ENCODE peak calls at places on chromosomes 13 and 19, in seven cellular contexts. S, Y, U, M, O, J and I are unnamed samples.
A peak's percentile ranks its signal among the peaks of the same experiment; 100 is the strongest.

GRCh38 chr19:38852231-38853044 is 2.7 kb upstream of the HNRNPL start:
- DNase-seq in U (peak; percentile 64), S (peak; percentile 61), J (peak; percentile 69), Y (peak; percentile 47), M (peak; percentile 83), O (peak; percentile 83), I (peak; percentile 75)

GRCh38 chr13:33164331-33164730 is 121.2 kb downstream of the STARD13 start:
- DNase-seq in M (no peak), S (peak; percentile 46), J (peak; percentile 53), U (no peak), Y (no peak), O (no peak), I (no peak)

GRCh38 chr13:110957181-110957884 is 42.5 kb upstream of the ANKRD10 start:
- DNase-seq in J (no peak), M (no peak), U (no peak), S (no peak), Y (no peak), O (no peak), I (peak; percentile 33)

GRCh38 chr19:29978139-29978538 is 36.1 kb downstream of the URI1 start:
- DNase-seq in O (no peak), U (peak; percentile 48), S (peak; percentile 12), Y (no peak), M (no peak), J (no peak), I (peak; percentile 35)

GRCh38 chr19:1074512-1075283 is 7.7 kb downstream of the ARHGAP45 start:
- DNase-seq in O (no peak), U (peak; percentile 74), J (no peak), Y (peak; percentile 94), S (no peak), M (peak; percentile 97), I (no peak)

GRCh38 chr13:26498524-26499208 is 58.8 kb upstream of the WASF3 start:
- DNase-seq in S (peak; percentile 19), Y (no peak), M (no peak), J (peak; percentile 44), U (no peak), O (no peak), I (peak; percentile 47)

GRCh38 chr13:76286178-76286577 is 600.0 kb downstream of the KCTD12 start:
- DNase-seq in Y (no peak), J (peak; percentile 77), U (peak; percentile 12), S (peak; percentile 90), O (peak; percentile 63), M (no peak), I (peak; percentile 62)

GRCh38 chr13:94550030-94550738 is 45.8 kb downstream of the TGDS start:
- DNase-seq in S (peak; percentile 61), J (peak; percentile 64), M (no peak), U (no peak), O (peak; percentile 49), Y (no peak), I (peak; percentile 52)

GRCh38 chr19:32522967-32523366 is 58.0 kb upstream of the PDCD5 start:
- DNase-seq in Y (no peak), S (no peak), J (no peak), M (no peak), U (no peak), O (no peak), I (no peak)

GRCh38 chr13:102642475-102642874 is 45.7 kb downstream of the TPP2 start:
- DNase-seq in S (peak; percentile 31), Y (no peak), U (no peak), O (no peak), J (peak; percentile 31), M (no peak), I (peak; percentile 21)

GRCh38 chr13:98098511-98098910 is 44.4 kb upstream of the FARP1 start:
- DNase-seq in J (peak; percentile 60), S (peak; percentile 16), M (no peak), U (no peak), O (peak; percentile 74), Y (no peak), I (peak; percentile 52)

GRCh38 chr13:106917673-106918652 is 350.0 kb upstream of the ARGLU1 start:
- DNase-seq in M (peak; percentile 93), U (peak; percentile 71), O (peak; percentile 75), Y (peak; percentile 49), J (peak; percentile 62), S (peak; percentile 54), I (peak; percentile 57)

GRCh38 chr19:55552206-55552605 is 6.9 kb upstream of the SBK3 start:
- DNase-seq in Y (no peak), J (no peak), O (no peak), M (no peak), U (no peak), S (no peak), I (no peak)

GRCh38 chr19:41699231-41699967 is 9.0 kb upstream of the CEACAM5 start:
- DNase-seq in O (no peak), M (no peak), J (no peak), Y (no peak), U (no peak), S (no peak), I (no peak)

GRCh38 chr13:78137404-78138142 is 218.9 kb upstream of the EDNRB start:
- DNase-seq in J (peak; percentile 59), U (peak; percentile 67), O (peak; percentile 70), M (no peak), S (peak; percentile 80), Y (no peak), I (peak; percentile 74)

GRCh38 chr13:79936368-79937136 is 404.4 kb downstream of the SPRY2 start:
- DNase-seq in O (peak; percentile 100), U (no peak), S (peak; percentile 100), Y (no peak), J (peak; percentile 100), M (no peak), I (peak; percentile 99)

GRCh38 chr19:53545271-53546065 is 7.5 kb downstream of the ZNF331 start:
- DNase-seq in J (peak; percentile 87), O (peak; percentile 90), S (peak; percentile 84), M (peak; percentile 77), U (no peak), Y (no peak), I (peak; percentile 76)

GRCh38 chr19:35295792-35296462 is 4.0 kb downstream of the MAG start:
- DNase-seq in J (no peak), M (no peak), U (peak; percentile 39), Y (peak; percentile 23), O (no peak), S (no peak), I (no peak)

GRCh38 chr13:83996415-83996814 is 114.1 kb upstream of the SLITRK1 start:
- DNase-seq in J (no peak), U (no peak), Y (no peak), M (peak; percentile 66), O (no peak), S (no peak), I (no peak)

GRCh38 chr19:41893899-41894298 is 10.9 kb downstream of the ARHGEF1 start:
- DNase-seq in Y (no peak), J (no peak), O (no peak), M (no peak), U (peak; percentile 21), S (no peak), I (peak; percentile 47)

GRCh38 chr19:2494084-2494446 is 18.1 kb downstream of the GADD45B start:
- DNase-seq in U (no peak), M (no peak), J (peak; percentile 87), S (peak; percentile 61), Y (no peak), O (peak; percentile 89), I (peak; percentile 84)

GRCh38 chr19:1827566-1828278 is 15.6 kb upstream of the ATP8B3 start:
- DNase-seq in J (no peak), S (no peak), U (no peak), O (no peak), Y (no peak), M (no peak), I (no peak)

GRCh38 chr13:30446122-30446500 is 19.6 kb downstream of the HMGB1 start:
- DNase-seq in U (no peak), M (no peak), S (no peak), O (no peak), J (no peak), Y (no peak), I (no peak)

GRCh38 chr13:44758595-44759221 is 182.6 kb upstream of the TSC22D1 start:
- DNase-seq in M (no peak), O (peak; percentile 76), S (peak; percentile 89), Y (no peak), U (no peak), J (peak; percentile 98), I (peak; percentile 94)

GRCh38 chr13:93086329-93086728 is 140.3 kb upstream of the GPC6 start:
- DNase-seq in O (no peak), U (no peak), Y (no peak), J (no peak), M (no peak), S (no peak), I (no peak)

GRCh38 chr13:27965740-27966640 is 3.1 kb downstream of the CDX2 start:
- DNase-seq in U (no peak), Y (no peak), O (no peak), J (no peak), S (no peak), M (no peak), I (no peak)

GRCh38 chr13:41682766-41683165 is 225.4 kb downstream of the RGCC start:
- DNase-seq in S (no peak), J (no peak), U (no peak), M (no peak), Y (no peak), O (peak; percentile 28), I (no peak)

GRCh38 chr19:11478167-11479089 is 2.4 kb downstream of the ELAVL3 start:
- DNase-seq in J (no peak), Y (no peak), S (no peak), U (no peak), M (no peak), O (no peak), I (no peak)
- TF ChIP-seq CTCF in J (no peak), Y (no peak), S (no peak), U (no peak), M (no peak), O (no peak), I (no peak)

GRCh38 chr13:66530158-66530557 is 700.0 kb downstream of the PCDH9 start:
- DNase-seq in U (no peak), Y (no peak), O (no peak), S (no peak), M (no peak), J (no peak), I (no peak)
- H3K4me3 ChIP-seq in U (no peak overlapping the region), Y (no peak overlapping the region), O (no peak overlapping the region), S (no peak overlapping the region), M (no peak overlapping the region), J (no peak overlapping the region), I (no peak overlapping the region)

GRCh38 chr13:49240017-49240416 is 7.7 kb upstream of the CDADC1 start:
- DNase-seq in J (peak; percentile 35), S (peak; percentile 45), M (no peak), Y (no peak), U (peak; percentile 16), O (no peak), I (peak; percentile 66)
- TF ChIP-seq CTCF in J (peak; percentile 74), S (peak; percentile 62), M (peak; percentile 33), Y (peak; percentile 43), U (peak; percentile 39), O (peak; percentile 59), I (peak; percentile 78)

DNA sequence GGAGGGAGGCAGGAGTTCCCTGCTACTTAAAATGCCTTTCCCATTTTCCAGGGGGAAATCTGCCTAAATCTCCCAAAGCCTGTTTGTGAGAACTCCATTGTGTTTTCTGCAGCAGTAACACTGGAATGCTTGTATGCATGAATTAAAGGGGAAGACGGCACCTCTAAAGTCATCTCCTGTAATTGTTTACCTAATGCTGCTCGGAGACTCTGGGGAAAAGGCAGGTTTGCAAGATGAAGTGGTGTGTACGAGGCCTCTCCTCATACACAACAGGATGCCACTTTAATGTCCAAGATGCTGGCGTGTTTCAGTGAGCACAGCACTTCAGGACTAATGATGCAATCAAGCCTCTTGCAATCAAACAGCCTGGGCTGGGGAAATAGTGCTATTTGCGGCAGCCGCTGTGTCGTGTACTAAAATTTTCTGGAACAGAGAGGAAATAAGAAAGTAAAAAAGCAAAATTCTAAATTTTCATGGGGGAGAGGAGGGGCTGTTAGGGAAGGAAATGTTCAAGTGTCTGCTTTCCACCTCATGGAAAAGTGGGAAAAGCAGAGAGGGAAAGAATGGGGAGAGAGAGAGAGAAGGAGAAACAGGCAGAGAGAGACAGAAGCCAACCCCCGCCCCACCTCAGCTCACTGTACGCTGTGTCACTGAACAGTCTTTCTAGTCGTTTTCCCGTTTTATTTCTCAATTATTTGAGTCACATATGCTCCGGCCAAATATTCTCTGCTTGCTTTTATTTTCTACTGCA is 32.9 kb downstream of the TSHZ3 start:
- DNase-seq in U (no peak), M (no peak), Y (no peak), S (peak; percentile 85), O (peak; percentile 71), J (peak; percentile 57), I (peak; percentile 86)
- H3K4me3 ChIP-seq in U (no peak overlapping the region), M (no peak overlapping the region), Y (no peak overlapping the region), S (peak overlapping the region; percentile 55), O (peak overlapping the region; percentile 38), J (no peak overlapping the region), I (peak overlapping the region; percentile 28)